ENCODE peak calls at places on chromosome 14, in seven cellular contexts. C is spleen, L is HFFc6, D is nephron progenitor cell, B is D721Med, Z is keratinocyte, Y is H9. A is an unnamed sample.

GRCh38 chr14:50823051-50823762 is 7.8 kb downstream of the NIN start:
- DNase-seq in Z (no peak), D (no peak), B (no peak), C (no peak), Y (no peak), L (no peak), A (no peak)

GRCh38 chr14:84084056-84084590 is 1445.8 kb upstream of the FLRT2 start:
- DNase-seq in Z (no peak), L (no peak), D (no peak), C (no peak), B (no peak), Y (no peak), A (no peak)

GRCh38 chr14:100376751-100377171 is 53.6 kb downstream of the SLC25A47 start:
- DNase-seq in D (peak; percentile 25), L (peak; percentile 56), C (no peak), B (no peak), Z (no peak), Y (no peak), A (peak; percentile 46)

GRCh38 chr14:105226198-105226597 is 22.1 kb upstream of the BTBD6 start:
- DNase-seq in D (no peak), B (no peak), C (no peak), L (no peak), Z (no peak), Y (no peak), A (no peak)

GRCh38 chr14:99481745-99482099 is 513 bp downstream of the CCNK start:
- DNase-seq in L (peak; percentile 31), D (no peak), Y (no peak), Z (no peak), B (no peak), C (no peak), A (peak; percentile 61)

GRCh38 chr14:96383445-96383844 is 8.5 kb upstream of the AK7 start:
- DNase-seq in D (no peak), Y (no peak), C (no peak), L (peak; percentile 6), Z (no peak), B (no peak), A (peak; percentile 45)

GRCh38 chr14:57346741-57347140 is 43.6 kb upstream of the NAA30 start:
- DNase-seq in Y (no peak), C (no peak), Z (no peak), B (no peak), D (no peak), L (no peak), A (no peak)

GRCh38 chr14:58353516-58354299 is 42.0 kb upstream of the TOMM20L start:
- DNase-seq in Z (no peak), C (no peak), L (no peak), D (no peak), Y (no peak), B (no peak), A (peak; percentile 3)

GRCh38 chr14:69611264-69612013 is at the start of gene SUSD6:
- DNase-seq in Z (no peak), D (peak; percentile 86), B (peak; percentile 62), C (peak; percentile 98), L (peak; percentile 77), Y (peak; percentile 86), A (peak; percentile 89)

GRCh38 chr14:64272019-64272418 is 22.2 kb downstream of the ESR2 start:
- DNase-seq in L (no peak), C (no peak), Y (no peak), Z (no peak), B (no peak), D (no peak), A (no peak)

GRCh38 chr14:47539065-47539464 is 136.3 kb downstream of the MDGA2 start:
- DNase-seq in L (no peak), C (no peak), Y (peak; percentile 42), D (no peak), Z (no peak), B (no peak), A (no peak)

GRCh38 chr14:60250318-60251035 is 1.5 kb downstream of the PPM1A start:
- DNase-seq in L (no peak), Z (no peak), D (peak; percentile 31), C (peak; percentile 51), B (no peak), Y (no peak), A (peak; percentile 45)

GRCh38 chr14:60247994-60248696 is 876 bp upstream of the PPM1A start:
- DNase-seq in Z (peak; percentile 42), Y (peak; percentile 95), B (peak; percentile 39), D (peak; percentile 75), C (peak; percentile 96), L (peak; percentile 81), A (peak; percentile 96)

GRCh38 chr14:60248697-60249314 is at the start of gene PPM1A:
- DNase-seq in D (peak; percentile 97), Y (peak; percentile 96), C (peak; percentile 99), B (peak; percentile 44), L (peak; percentile 92), Z (peak; percentile 54), A (peak; percentile 96)

GRCh38 chr14:60251877-60252276 is 2.9 kb downstream of the PPM1A start:
- DNase-seq in B (no peak), Z (no peak), C (no peak), L (no peak), Y (no peak), D (no peak), A (no peak)

GRCh38 chr14:60249321-60250251 is 565 bp downstream of the PPM1A start:
- DNase-seq in C (peak; percentile 95), B (peak; percentile 36), D (peak; percentile 85), Y (peak; percentile 80), L (peak; percentile 13), Z (no peak), A (peak; percentile 79)
- TF ChIP-seq CTCF in C (no peak), B (no peak), D (no peak), Y (no peak), L (no peak), Z (no peak), A (no peak)

GRCh38 chr14:75812592-75812991 is 151.5 kb downstream of the TTLL5 start:
- DNase-seq in D (no peak), B (no peak), C (no peak), Z (no peak), Y (no peak), L (no peak), A (no peak)

GRCh38 chr14:75811136-75811839 is 150.2 kb downstream of the TTLL5 start:
- DNase-seq in Z (no peak), L (no peak), C (no peak), D (no peak), B (no peak), Y (no peak), A (no peak)

GRCh38 chr14:75806247-75806876 is 145.3 kb downstream of the TTLL5 start:
- DNase-seq in L (no peak), B (no peak), D (no peak), C (no peak), Y (no peak), Z (no peak), A (peak; percentile 65)

DNA sequence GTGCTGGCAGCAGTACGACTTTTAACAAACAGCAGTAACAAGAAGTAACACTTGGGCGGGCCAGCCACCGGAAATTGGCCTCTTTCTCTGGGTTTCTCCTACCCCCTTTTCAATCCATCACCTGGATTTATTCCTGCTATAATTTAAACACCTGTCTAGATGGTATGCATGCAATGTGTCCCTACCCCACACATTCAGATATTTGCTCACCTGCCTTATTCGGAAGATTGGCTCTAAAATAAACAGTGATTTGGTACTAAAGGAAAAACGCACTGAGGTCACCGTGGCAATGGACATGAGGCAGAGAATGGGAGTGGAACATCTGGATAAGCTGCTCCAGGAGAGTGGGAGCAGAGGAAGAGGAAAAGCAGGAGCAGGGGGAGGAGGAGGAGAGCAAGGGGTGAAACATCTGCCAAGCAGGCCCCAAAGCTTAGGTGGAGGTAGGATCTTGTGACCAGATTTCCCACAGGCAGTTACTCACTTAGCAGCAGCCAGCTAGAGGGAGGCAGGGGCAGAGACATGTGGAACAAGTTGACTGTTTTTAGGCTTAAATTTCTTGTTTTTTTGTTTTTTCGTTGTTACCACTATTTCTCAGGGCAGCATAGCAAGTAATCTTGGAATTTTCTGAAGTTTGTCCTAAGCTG is 150.9 kb downstream of the TTLL5 start:
- DNase-seq in Y (no peak), C (no peak), L (no peak), Z (no peak), D (no peak), B (no peak), A (no peak)
- TF ChIP-seq CTCF in Y (no peak), C (no peak), L (no peak), Z (no peak), D (no peak), B (no peak), A (no peak)

GRCh38 chr14:85534914-85535313 is 5.0 kb downstream of the FLRT2 start:
- DNase-seq in C (no peak), D (no peak), L (no peak), Y (no peak), B (no peak), Z (no peak), A (peak; percentile 19)

GRCh38 chr14:85537526-85537925 is 7.6 kb downstream of the FLRT2 start:
- DNase-seq in B (no peak), L (no peak), Z (no peak), D (no peak), C (no peak), Y (no peak), A (no peak)

GRCh38 chr14:85536835-85537195 is 6.9 kb downstream of the FLRT2 start:
- DNase-seq in D (no peak), Y (no peak), C (no peak), Z (no peak), B (no peak), L (no peak), A (peak; percentile 18)

GRCh38 chr14:85535316-85535715 is 5.4 kb downstream of the FLRT2 start:
- DNase-seq in D (no peak), Z (no peak), C (no peak), B (no peak), Y (no peak), L (no peak), A (no peak)

GRCh38 chr14:85535916-85536834 is 6.2 kb downstream of the FLRT2 start:
- DNase-seq in Z (no peak), D (no peak), B (no peak), C (no peak), L (peak; percentile 35), Y (no peak), A (peak; percentile 62)
- TF ChIP-seq CTCF in Z (no peak), D (no peak), B (peak; percentile 49), C (peak; percentile 44), L (peak; percentile 77), Y (peak; percentile 49), A (peak; percentile 38)

GRCh38 chr14:34362625-34363251 is 99.3 kb downstream of the SPTSSA start:
- DNase-seq in L (no peak), Y (no peak), Z (no peak), B (no peak), C (no peak), D (no peak), A (no peak)

GRCh38 chr14:34363733-34364134 is 98.3 kb downstream of the SPTSSA start:
- DNase-seq in B (no peak), L (no peak), Z (peak; percentile 53), D (no peak), C (no peak), Y (no peak), A (peak; percentile 14)

GRCh38 chr14:34368115-34368970 is 93.7 kb downstream of the SPTSSA start:
- DNase-seq in Y (no peak), Z (no peak), B (no peak), L (no peak), D (no peak), C (no peak), A (peak; percentile 33)

GRCh38 chr14:34364201-34364600 is 97.8 kb downstream of the SPTSSA start:
- DNase-seq in C (no peak), D (no peak), Y (no peak), L (no peak), Z (peak; percentile 75), B (no peak), A (peak; percentile 74)

GRCh38 chr14:34365309-34365915 is 96.6 kb downstream of the SPTSSA start:
- DNase-seq in B (no peak), Z (no peak), L (no peak), Y (no peak), C (no peak), D (no peak), A (no peak)
- TF ChIP-seq CTCF in B (peak; percentile 12), Z (no peak), L (peak; percentile 36), Y (peak; percentile 43), C (no peak), D (peak; percentile 25), A (peak; percentile 30)

A was measured in epithelial cell of esophagus.